ENCODE peak calls at places on chromosomes 11 and 22, in eight cellular contexts. T is HCT116, Y is A549, I is aorta, R is neuronal stem cell, B is RWPE2, A is Peyer's patch, N is left lung. W is an unnamed sample.

GRCh38 chr11:95671768-95672167 is 117.8 kb downstream of the FAM76B start:
- DNase-seq in I (no peak), Y (no peak), A (no peak), B (no peak), R (no peak), N (no peak), T (no peak), W (no peak)

GRCh38 chr22:22410121-22410520 is 98.4 kb downstream of the ZNF280B start:
- DNase-seq in T (no peak), B (no peak), A (peak; percentile 80), I (peak; percentile 72), Y (no peak), N (peak; percentile 78), R (no peak), W (peak; percentile 79)

GRCh38 chr11:14417975-14418374 is 59.0 kb upstream of the RRAS2 start:
- DNase-seq in Y (no peak), R (no peak), N (no peak), B (no peak), A (no peak), I (no peak), T (no peak), W (no peak)

GRCh38 chr11:131462622-131463021 is 92.2 kb downstream of the NTM start:
- DNase-seq in T (no peak), Y (no peak), A (no peak), N (no peak), R (no peak), B (no peak), I (no peak), W (no peak)

GRCh38 chr22:17097701-17098100 is 12.9 kb downstream of the IL17RA start:
- DNase-seq in Y (no peak), R (no peak), T (no peak), I (no peak), B (peak; percentile 9), A (no peak), N (no peak), W (no peak)

GRCh38 chr11:44467413-44467812 is 98.0 kb upstream of the CD82 start:
- DNase-seq in N (no peak), I (no peak), Y (no peak), R (no peak), T (no peak), A (no peak), B (no peak), W (no peak)

GRCh38 chr11:28343304-28344233 is 235.4 kb downstream of the METTL15 start:
- DNase-seq in T (peak; percentile 45), I (no peak), R (no peak), A (no peak), N (no peak), Y (peak; percentile 24), B (no peak), W (no peak)

GRCh38 chr11:115257286-115258077 is 246.7 kb downstream of the CADM1 start:
- DNase-seq in A (no peak), R (no peak), N (no peak), I (no peak), B (no peak), T (no peak), Y (no peak), W (no peak)

GRCh38 chr22:26259510-26259909 is 90.2 kb downstream of the SEZ6L start:
- DNase-seq in R (peak; percentile 59), I (no peak), Y (no peak), T (peak; percentile 0), N (no peak), B (no peak), A (no peak), W (no peak)

GRCh38 chr11:115322553-115323203 is 181.5 kb downstream of the CADM1 start:
- DNase-seq in I (no peak), B (no peak), Y (no peak), A (no peak), T (no peak), N (no peak), R (no peak), W (no peak)

GRCh38 chr22:26321469-26321913 is 107.6 kb upstream of the ASPHD2 start:
- DNase-seq in R (no peak), A (no peak), T (no peak), Y (no peak), B (no peak), N (no peak), I (peak; percentile 65), W (no peak)

GRCh38 chr11:56841210-56841810 is 92.8 kb upstream of the OR9G4 start:
- DNase-seq in N (no peak), T (peak; percentile 27), Y (peak; percentile 35), I (no peak), B (no peak), R (peak; percentile 62), A (no peak), W (peak; percentile 14)

GRCh38 chr22:22720201-22720723 is 75.8 kb downstream of the GGTLC2 start:
- DNase-seq in N (no peak), T (peak; percentile 67), I (no peak), Y (no peak), B (no peak), R (peak; percentile 21), A (peak; percentile 58), W (peak; percentile 71)

GRCh38 chr11:107576497-107577086 is 11.1 kb upstream of the ALKBH8 start:
- DNase-seq in T (no peak), R (peak; percentile 30), A (peak; percentile 47), N (no peak), I (peak; percentile 60), Y (peak; percentile 36), B (no peak), W (peak; percentile 32)

GRCh38 chr11:46330154-46330886 is 16.9 kb upstream of the DGKZ start:
- DNase-seq in I (no peak), Y (no peak), T (no peak), R (no peak), A (no peak), N (no peak), B (no peak), W (peak; percentile 71)

GRCh38 chr22:24969588-24970301 is 17.2 kb downstream of the KIAA1671 start:
- DNase-seq in N (no peak), Y (no peak), T (peak; percentile 56), B (no peak), R (no peak), A (no peak), I (peak; percentile 77), W (no peak)

GRCh38 chr22:39016592-39016991 is 2.5 kb downstream of the APOBEC3C start:
- DNase-seq in R (no peak), N (peak; percentile 52), I (no peak), Y (no peak), A (no peak), T (no peak), B (no peak), W (no peak)

GRCh38 chr22:33271390-33272161 is 213.4 kb upstream of the SYN3 start:
- DNase-seq in N (no peak), B (no peak), T (no peak), I (peak; percentile 82), Y (no peak), R (no peak), A (peak; percentile 35), W (no peak)

GRCh38 chr11:119644502-119644901 is 84.5 kb downstream of the NECTIN1 start:
- DNase-seq in A (no peak), B (no peak), T (no peak), I (no peak), N (peak; percentile 34), Y (no peak), R (no peak), W (no peak)

DNA sequence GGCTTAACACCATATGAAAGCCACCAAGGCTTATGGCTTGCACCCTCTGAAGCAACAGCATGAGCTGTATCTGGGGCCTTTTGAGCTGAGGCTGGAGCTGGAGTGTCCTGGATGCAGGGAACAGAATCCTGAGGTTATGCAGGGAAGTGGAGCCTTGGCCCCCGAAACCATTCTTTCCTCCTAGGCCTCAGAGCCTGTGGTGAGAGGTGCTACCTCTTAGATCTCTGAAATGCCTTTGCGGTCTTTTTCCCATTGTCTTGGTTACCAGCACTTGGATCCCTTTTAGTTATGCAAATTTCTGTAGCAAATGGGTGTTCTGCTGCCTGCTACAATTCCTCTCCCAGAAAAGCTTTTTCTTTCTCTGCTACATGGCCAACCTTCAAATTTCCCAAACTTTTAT is 72.7 kb upstream of the CLPB start:
- DNase-seq in N (no peak), B (no peak), R (no peak), T (no peak), A (no peak), Y (no peak), I (no peak), W (no peak)
- H3K9me3 ChIP-seq in N (no peaks in the 10 kb centered on the region), B (peaks cover 8% of the 10 kb centered on the region), R (peaks cover 14% of the 10 kb centered on the region), T (peaks cover 6% of the 10 kb centered on the region), A (peaks cover 13% of the 10 kb centered on the region), Y (peaks cover 24% of the 10 kb centered on the region), I (peaks cover 8% of the 10 kb centered on the region), W (peaks cover 4% of the 10 kb centered on the region)

GRCh38 chr11:74719011-74719410 is 12.2 kb downstream of the CHRDL2 start:
- DNase-seq in A (no peak), T (no peak), Y (no peak), B (no peak), N (no peak), I (no peak), R (no peak), W (no peak)

GRCh38 chr11:74721479-74721835 is 9.8 kb downstream of the CHRDL2 start:
- DNase-seq in I (no peak), A (no peak), N (no peak), R (no peak), B (no peak), T (no peak), Y (no peak), W (no peak)

GRCh38 chr11:74723511-74723910 is 7.7 kb downstream of the CHRDL2 start:
- DNase-seq in T (no peak), R (no peak), Y (no peak), N (no peak), I (no peak), A (no peak), B (no peak), W (no peak)

GRCh38 chr11:74717211-74717997 is 13.8 kb downstream of the CHRDL2 start:
- DNase-seq in Y (no peak), B (no peak), R (no peak), I (no peak), A (no peak), T (no peak), N (no peak), W (no peak)

GRCh38 chr11:74720596-74721478 is 10.4 kb downstream of the CHRDL2 start:
- DNase-seq in A (peak; percentile 26), N (no peak), Y (no peak), I (peak; percentile 82), B (no peak), T (no peak), R (no peak), W (no peak)
- H3K27ac ChIP-seq in A (peak overlapping the region; percentile 77), N (peak overlapping the region; percentile 62), Y (no peak overlapping the region), I (no peak overlapping the region), B (no peak overlapping the region), T (no peak overlapping the region), R (no peak overlapping the region), W (no peak overlapping the region)

GRCh38 chr11:74948546-74948897 is 369 bp downstream of the XRRA1 start:
- DNase-seq in T (no peak), B (no peak), Y (no peak), N (no peak), I (no peak), R (no peak), A (no peak), W (no peak)
- H3K4me3 ChIP-seq in T (peak overlapping the region; percentile 100), B (peak overlapping the region; percentile 85), Y (peak overlapping the region; percentile 80), N (peak overlapping the region; percentile 89), I (peak overlapping the region; percentile 86), R (peak overlapping the region; percentile 92), A (peak overlapping the region; percentile 83), W (peak overlapping the region; percentile 98)

DNA sequence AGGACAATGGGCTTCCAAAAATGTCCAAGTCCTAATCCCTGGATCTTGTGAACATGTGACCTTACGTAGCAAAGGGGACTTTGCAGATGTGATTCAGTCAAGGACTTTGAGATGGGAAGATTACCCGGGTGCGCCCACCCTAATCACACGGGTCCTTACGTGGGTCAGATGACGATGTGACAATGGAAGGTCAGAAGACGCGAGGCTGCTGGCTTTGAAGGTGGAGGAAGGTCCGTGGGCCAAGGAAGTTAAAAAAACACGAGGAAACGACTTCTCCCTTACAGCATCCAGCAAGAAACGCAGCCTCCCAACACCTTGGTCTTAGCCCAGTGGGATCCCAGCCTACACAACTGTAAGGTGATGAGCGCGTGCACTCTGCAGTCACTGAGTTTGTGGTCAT is 860.1 kb downstream of the TBC1D22A start:
- DNase-seq in B (no peak), A (no peak), Y (no peak), R (no peak), N (no peak), T (no peak), I (no peak), W (no peak)
- H3K9me3 ChIP-seq in B (no peaks in the 10 kb centered on the region), A (no peaks in the 10 kb centered on the region), Y (no peaks in the 10 kb centered on the region), R (peaks cover 2% of the 10 kb centered on the region), N (no peaks in the 10 kb centered on the region), T (no peaks in the 10 kb centered on the region), I (no peaks in the 10 kb centered on the region), W (no peaks in the 10 kb centered on the region)